ENCODE peak calls at places on chromosomes 13 and 19, in four cellular contexts. A is neural progenitor cell, R is cardiac muscle cell, O is MM.1S. J is an unnamed sample.

GRCh38 chr19:12937243-12938053 is 961 bp upstream of the CALR start:
- DNase-seq in A (peak; percentile 69), R (no peak), O (peak; percentile 64), J (no peak)

GRCh38 chr13:38602261-38602660 is 84.6 kb upstream of the FREM2 start:
- DNase-seq in A (no peak), R (peak; percentile 15), O (no peak), J (no peak)

GRCh38 chr19:5048727-5049553 is 80.0 kb downstream of the KDM4B start:
- DNase-seq in A (no peak), R (peak; percentile 65), O (no peak), J (no peak)

GRCh38 chr13:113663934-113664333 is 3.1 kb upstream of the GRK1 start:
- DNase-seq in A (no peak), R (no peak), O (no peak), J (no peak)

GRCh38 chr13:35157143-35157755 is 215.2 kb downstream of the NBEA start:
- DNase-seq in A (peak; percentile 55), R (peak; percentile 77), O (peak; percentile 28), J (no peak)

GRCh38 chr19:2461751-2462634 is 5.2 kb upstream of the LMNB2 start:
- DNase-seq in A (peak; percentile 78), R (peak; percentile 71), O (peak; percentile 61), J (peak; percentile 29)

GRCh38 chr19:13557756-13558398 is 51.6 kb upstream of the CACNA1A start:
- DNase-seq in A (peak; percentile 57), R (no peak), O (peak; percentile 13), J (no peak)

GRCh38 chr13:78022164-78022877 is 103.7 kb upstream of the EDNRB start:
- DNase-seq in A (no peak), R (peak; percentile 70), O (peak; percentile 94), J (peak; percentile 8)

GRCh38 chr19:14517446-14517839 is 754 bp downstream of the DNAJB1 start:
- DNase-seq in A (no peak), R (peak; percentile 37), O (no peak), J (no peak)

GRCh38 chr13:113999618-113999910 is 25.7 kb upstream of the C13orf46 start:
- DNase-seq in A (no peak), R (no peak), O (no peak), J (no peak)

GRCh38 chr19:48970923-48971395 is 5.8 kb downstream of the FTL start:
- DNase-seq in A (peak; percentile 94), R (peak; percentile 87), O (peak; percentile 72), J (peak; percentile 90)

GRCh38 chr13:36673838-36674326 is at the start of gene SERTM1:
- DNase-seq in A (peak; percentile 94), R (peak; percentile 36), O (no peak), J (no peak)

GRCh38 chr13:83905641-83906040 is 23.4 kb upstream of the SLITRK1 start:
- DNase-seq in A (no peak), R (no peak), O (no peak), J (no peak)

GRCh38 chr13:50740052-50740741 is 103.3 kb downstream of the DLEU7 start:
- DNase-seq in A (no peak), R (no peak), O (no peak), J (no peak)

GRCh38 chr13:66339214-66339613 is 890.9 kb downstream of the PCDH9 start:
- DNase-seq in A (no peak), R (no peak), O (no peak), J (no peak)

GRCh38 chr19:40982594-40983101 is 8.4 kb upstream of the CYP2B6 start:
- DNase-seq in A (no peak), R (peak; percentile 24), O (no peak), J (no peak)

GRCh38 chr13:21054313-21054712 is 7.1 kb downstream of the LATS2 start:
- DNase-seq in A (no peak), R (no peak), O (no peak), J (no peak)

GRCh38 chr19:29946645-29947044 is 4.6 kb downstream of the URI1 start:
- DNase-seq in A (no peak), R (no peak), O (no peak), J (no peak)

GRCh38 chr19:8081569-8082550 is 29.3 kb downstream of the CCL25 start:
- DNase-seq in A (no peak), R (peak; percentile 70), O (no peak), J (no peak)

GRCh38 chr13:35179494-35179893 is 237.4 kb downstream of the NBEA start:
- DNase-seq in A (no peak), R (peak; percentile 60), O (no peak), J (no peak)

GRCh38 chr13:73741111-73741510 is 393.1 kb downstream of the KLF12 start:
- DNase-seq in A (no peak), R (peak; percentile 28), O (no peak), J (peak; percentile 6)

GRCh38 chr19:17910776-17911360 is 21.9 kb upstream of the CCDC124 start:
- DNase-seq in A (no peak), R (no peak), O (no peak), J (no peak)

GRCh38 chr19:39557791-39558622 is 18.0 kb upstream of the EID2 start:
- DNase-seq in A (no peak), R (peak; percentile 3), O (peak; percentile 78), J (no peak)

GRCh38 chr13:71867101-71867814 is at the start of gene DACH1:
- DNase-seq in A (peak; percentile 86), R (peak; percentile 64), O (peak; percentile 51), J (no peak)

GRCh38 chr13:23679214-23679613 is 109.0 kb downstream of the TNFRSF19 start:
- DNase-seq in A (no peak), R (peak; percentile 53), O (no peak), J (no peak)

GRCh38 chr13:50685491-50685890 is 158.0 kb downstream of the DLEU7 start:
- DNase-seq in A (peak; percentile 58), R (peak; percentile 57), O (no peak), J (no peak)

GRCh38 chr19:32671883-32672282 is 3.1 kb downstream of the ANKRD27 start:
- DNase-seq in A (no peak), R (peak; percentile 41), O (no peak), J (no peak)

GRCh38 chr19:32669205-32669785 is 5.7 kb downstream of the ANKRD27 start:
- DNase-seq in A (no peak), R (no peak), O (no peak), J (no peak)

GRCh38 chr19:32661318-32661717 is 13.7 kb downstream of the ANKRD27 start:
- DNase-seq in A (no peak), R (no peak), O (no peak), J (no peak)

GRCh38 chr19:32662186-32662585 is 12.8 kb downstream of the ANKRD27 start:
- DNase-seq in A (no peak), R (peak; percentile 73), O (no peak), J (no peak)

GRCh38 chr19:32666084-32666483 is 8.9 kb downstream of the ANKRD27 start:
- DNase-seq in A (no peak), R (no peak), O (no peak), J (no peak)
- H3K4me1 ChIP-seq in A (no peaks in the 10 kb centered on the region), R (no peaks in the 10 kb centered on the region), O (no peaks in the 10 kb centered on the region), J (peaks cover 8% of the 10 kb centered on the region)

GRCh38 chr19:35046461-35046860 is 4.9 kb downstream of the HPN start:
- DNase-seq in A (no peak), R (no peak), O (no peak), J (no peak)

GRCh38 chr19:35044317-35045117 is 3.0 kb downstream of the HPN start:
- DNase-seq in A (peak; percentile 60), R (peak; percentile 66), O (peak; percentile 36), J (peak; percentile 65)

GRCh38 chr19:35043906-35044305 is 2.4 kb downstream of the HPN start:
- DNase-seq in A (no peak), R (no peak), O (no peak), J (no peak)

GRCh38 chr19:35042954-35043604 is 1.6 kb downstream of the HPN start:
- DNase-seq in A (no peak), R (no peak), O (no peak), J (no peak)

GRCh38 chr19:35045667-35046300 is 4.3 kb downstream of the HPN start:
- DNase-seq in A (peak; percentile 55), R (peak; percentile 42), O (peak; percentile 39), J (no peak)
- TF ChIP-seq CTCF in A (peak; percentile 43), R (peak; percentile 39), O (peak; percentile 39), J (peak; percentile 16)

GRCh38 chr13:22175211-22175610 is 504.3 kb downstream of the FGF9 start:
- DNase-seq in A (no peak), R (no peak), O (no peak), J (no peak)
- H3K4me1 ChIP-seq in A (no peaks in the 10 kb centered on the region), R (no peaks in the 10 kb centered on the region), O (no peaks in the 10 kb centered on the region), J (no peaks in the 10 kb centered on the region)

DNA sequence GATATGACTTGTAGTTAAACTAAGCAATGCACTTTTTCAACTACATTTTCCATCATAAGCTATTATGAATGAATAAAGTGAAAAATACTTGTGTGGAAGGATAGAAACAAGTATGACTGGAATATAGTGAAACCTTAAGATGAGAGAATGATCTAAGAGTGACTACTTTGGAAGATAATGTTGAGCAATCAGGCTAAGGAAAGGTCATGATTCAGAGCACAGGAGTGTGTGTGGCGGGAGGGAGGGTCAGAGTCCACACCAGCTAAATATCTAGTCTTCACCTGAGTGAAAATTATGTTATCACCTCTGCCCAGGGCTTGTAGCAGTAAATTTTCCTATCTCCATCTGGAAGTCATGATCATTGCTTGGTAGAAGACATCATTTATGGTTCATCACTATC is 833.4 kb upstream of the ATXN8OS start:
- DNase-seq in A (no peak), R (no peak), O (no peak), J (no peak)
- TF ChIP-seq CTCF in A (no peak), R (no peak), O (no peak), J (no peak)

GRCh38 chr19:3987619-3988371 is 2.5 kb upstream of the EEF2 start:
- DNase-seq in A (peak; percentile 94), R (peak; percentile 86), O (peak; percentile 95), J (peak; percentile 92)
- H3K4me1 ChIP-seq in A (peaks cover 24% of the 10 kb centered on the region), R (peaks cover 9% of the 10 kb centered on the region), O (peaks cover 13% of the 10 kb centered on the region), J (peaks cover 43% of the 10 kb centered on the region)

DNA sequence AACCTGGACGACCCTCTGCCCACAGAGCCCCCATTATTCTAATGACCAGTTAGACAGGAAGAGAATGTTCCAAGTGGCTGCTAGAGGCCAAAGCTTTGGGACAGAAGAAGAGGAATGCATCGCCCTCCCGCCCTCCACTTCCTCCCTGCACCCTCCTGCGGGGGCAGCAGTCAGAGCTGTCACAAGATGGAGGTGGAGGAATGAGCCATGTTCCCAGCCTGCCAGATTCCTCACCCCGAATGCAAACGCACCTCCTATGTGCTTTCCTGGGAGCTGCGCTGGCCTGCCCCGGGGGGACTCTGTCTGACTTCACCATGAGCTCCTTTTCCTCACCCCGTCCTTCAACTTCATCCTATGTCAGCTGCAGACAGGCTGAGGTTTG is 1.7 kb downstream of the YJEFN3 start:
- DNase-seq in A (no peak), R (peak; percentile 34), O (no peak), J (no peak)
- TF ChIP-seq CTCF in A (no peak), R (no peak), O (no peak), J (no peak)

GRCh38 chr13:40484981-40485380 is 181.5 kb downstream of the FOXO1 start:
- DNase-seq in A (no peak), R (no peak), O (no peak), J (no peak)
- H3K4me1 ChIP-seq in A (peaks cover 4% of the 10 kb centered on the region), R (peaks cover 6% of the 10 kb centered on the region), O (no peaks in the 10 kb centered on the region), J (peaks cover 93% of the 10 kb centered on the region)

GRCh38 chr19:51976852-51977251 is 9.8 kb downstream of the ZNF350 start:
- DNase-seq in A (no peak), R (no peak), O (no peak), J (no peak)
- TF ChIP-seq CTCF in A (no peak), R (no peak), O (no peak), J (no peak)